ENCODE peak calls at places on chromosomes 16 and 17, in six cellular contexts. I, W, B, F, Y and K are unnamed samples.

GRCh38 chr17:81309859-81310839 is 15.0 kb upstream of the SLC38A10 start:
- DNase-seq in F (no peak), B (no peak), W (no peak), I (no peak), Y (no peak), K (no peak)

GRCh38 chr17:82957961-82958491 is 118.2 kb upstream of the ZNF750 start:
- DNase-seq in F (peak), I (peak), Y (peak), W (no peak), B (no peak), K (peak)

GRCh38 chr17:79760197-79760906 is 17.6 kb upstream of the CBX2 start:
- DNase-seq in W (no peak), F (no peak), Y (no peak), I (no peak), B (no peak), K (no peak)

GRCh38 chr16:84737192-84737591 is 37.4 kb downstream of the USP10 start:
- DNase-seq in B (no peak), W (no peak), F (no peak), I (no peak), Y (no peak), K (no peak)

GRCh38 chr17:37834168-37834567 is 89.3 kb upstream of the HNF1B start:
- DNase-seq in Y (no peak), W (no peak), F (no peak), I (no peak), B (no peak), K (no peak)

GRCh38 chr16:10213748-10214147 is 31.5 kb upstream of the GRIN2A start:
- DNase-seq in F (no peak), I (no peak), W (no peak), Y (peak), B (no peak), K (no peak)

GRCh38 chr16:87924041-87924851 is 12.1 kb downstream of the CA5A start:
- DNase-seq in B (no peak), I (no peak), Y (peak), W (no peak), F (no peak), K (no peak)

GRCh38 chr17:1583569-1583968 is 21.0 kb upstream of the PITPNA start:
- DNase-seq in B (no peak), W (no peak), I (no peak), Y (no peak), F (no peak), K (no peak)

GRCh38 chr17:58224315-58224714 is 5.3 kb upstream of the MKS1 start:
- DNase-seq in I (no peak), Y (no peak), F (no peak), W (peak), B (peak), K (no peak)

GRCh38 chr16:57485091-57485915 is 990 bp downstream of the DOK4 start:
- DNase-seq in W (no peak), Y (peak), B (peak), F (peak), I (peak), K (no peak)

GRCh38 chr16:877242-878065 is 76.9 kb upstream of the GNG13 start:
- DNase-seq in B (no peak), Y (no peak), I (no peak), F (no peak), W (no peak), K (no peak)

GRCh38 chr17:40361925-40362695 is 2.4 kb downstream of the GJD3 start:
- DNase-seq in B (no peak), W (no peak), Y (no peak), I (no peak), F (no peak), K (no peak)

GRCh38 chr17:60157487-60158040 is 7.8 kb downstream of the CA4 start:
- DNase-seq in Y (no peak), I (no peak), F (no peak), B (no peak), W (no peak), K (no peak)

GRCh38 chr16:79169239-79169638 is 431.3 kb downstream of the MAF start:
- DNase-seq in Y (no peak), I (no peak), F (peak), B (no peak), W (no peak), K (no peak)

GRCh38 chr17:75525806-75526554 is 483 bp downstream of the LLGL2 start:
- DNase-seq in W (no peak), B (no peak), I (no peak), Y (peak), F (no peak), K (no peak)

GRCh38 chr16:2205967-2206313 is 686 bp downstream of the MLST8 start:
- DNase-seq in F (peak), B (no peak), W (no peak), I (no peak), Y (peak), K (no peak)

GRCh38 chr17:67850991-67851631 is 25.8 kb downstream of the BPTF start:
- DNase-seq in Y (no peak), F (no peak), B (no peak), W (no peak), I (no peak), K (no peak)

GRCh38 chr17:38454528-38454927 is 26.3 kb downstream of the ARHGAP23 start:
- DNase-seq in I (peak), F (peak), W (peak), Y (no peak), B (peak), K (no peak)

GRCh38 chr17:64507418-64507766 is 615 bp downstream of the CEP95 start:
- DNase-seq in F (no peak), Y (no peak), B (peak), W (peak), I (no peak), K (no peak)

GRCh38 chr17:21453144-21453982 is 77.2 kb downstream of the KCNJ12 start:
- DNase-seq in Y (no peak), W (no peak), I (no peak), B (no peak), F (no peak), K (no peak)

GRCh38 chr17:70355185-70355584 is 185.9 kb downstream of the KCNJ2 start:
- DNase-seq in W (no peak), Y (no peak), B (peak), F (no peak), I (no peak), K (no peak)

GRCh38 chr16:4266372-4266771 is 6.5 kb downstream of the TFAP4 start:
- DNase-seq in W (peak), B (no peak), F (no peak), I (no peak), Y (no peak), K (no peak)

GRCh38 chr16:67229906-67230808 is 3.2 kb downstream of the TMEM208 start:
- DNase-seq in W (no peak), F (no peak), Y (no peak), B (no peak), I (no peak), K (no peak)

GRCh38 chr17:12180644-12181261 is 160.1 kb downstream of the MAP2K4 start:
- DNase-seq in W (peak), Y (no peak), F (no peak), I (no peak), B (peak), K (no peak)

GRCh38 chr17:38852771-38853291 is 690 bp downstream of the RPL23 start:
- DNase-seq in W (no peak), B (no peak), Y (no peak), F (no peak), I (no peak), K (no peak)

GRCh38 chr16:69925311-69925710 is 25.8 kb upstream of the CLEC18A start:
- DNase-seq in Y (no peak), F (no peak), W (no peak), I (no peak), B (no peak), K (no peak)

GRCh38 chr16:46947900-46948547 is 25.4 kb downstream of the DNAJA2 start:
- DNase-seq in F (no peak), I (no peak), W (peak), Y (peak), B (peak), K (no peak)

GRCh38 chr17:73379814-73380213 is 68.0 kb upstream of the CDC42EP4 start:
- DNase-seq in W (no peak), I (no peak), F (no peak), B (no peak), Y (no peak), K (no peak)

GRCh38 chr16:11497851-11498289 is 88.8 kb downstream of the LITAF start:
- DNase-seq in I (no peak), Y (no peak), W (peak), B (peak), F (no peak), K (no peak)

GRCh38 chr17:4483012-4483840 is 15.5 kb upstream of the SPNS2 start:
- DNase-seq in W (no peak), B (no peak), F (peak), I (peak), Y (no peak), K (no peak)

GRCh38 chr16:27223226-27223610 is 19.9 kb downstream of the KDM8 start:
- DNase-seq in I (no peak), B (no peak), Y (no peak), W (no peak), F (no peak), K (no peak)
- TF ChIP-seq CTCF in I (no peak), B (no peak), Y (no peak), W (peak), F (no peak), K (no peak)

GRCh38 chr16:85825326-85825725 is 25.8 kb downstream of the COX4I1 start:
- DNase-seq in F (no peak), Y (no peak), B (no peak), W (no peak), I (no peak), K (no peak)
- TF ChIP-seq CTCF in F (no peak), Y (no peak), B (no peak), W (no peak), I (no peak), K (peak)

GRCh38 chr16:80319181-80319580 is 221.6 kb upstream of the DYNLRB2 start:
- DNase-seq in I (no peak), B (no peak), F (no peak), Y (no peak), W (no peak), K (no peak)
- TF ChIP-seq CTCF in I (no peak), B (peak), F (no peak), Y (no peak), W (no peak), K (no peak)

GRCh38 chr17:7651959-7652658 is 1.4 kb downstream of the ATP1B2 start:
- DNase-seq in F (no peak), W (no peak), B (no peak), I (no peak), Y (no peak), K (no peak)

GRCh38 chr17:7654832-7655540 is 4.3 kb downstream of the ATP1B2 start:
- DNase-seq in W (peak), Y (no peak), F (no peak), B (peak), I (no peak), K (no peak)

GRCh38 chr17:7652659-7653343 is 2.1 kb downstream of the ATP1B2 start:
- DNase-seq in B (no peak), I (no peak), W (no peak), Y (no peak), F (no peak), K (no peak)

GRCh38 chr17:7655541-7655840 is 4.8 kb downstream of the ATP1B2 start:
- DNase-seq in F (no peak), B (no peak), I (no peak), Y (no peak), W (no peak), K (no peak)

DNA sequence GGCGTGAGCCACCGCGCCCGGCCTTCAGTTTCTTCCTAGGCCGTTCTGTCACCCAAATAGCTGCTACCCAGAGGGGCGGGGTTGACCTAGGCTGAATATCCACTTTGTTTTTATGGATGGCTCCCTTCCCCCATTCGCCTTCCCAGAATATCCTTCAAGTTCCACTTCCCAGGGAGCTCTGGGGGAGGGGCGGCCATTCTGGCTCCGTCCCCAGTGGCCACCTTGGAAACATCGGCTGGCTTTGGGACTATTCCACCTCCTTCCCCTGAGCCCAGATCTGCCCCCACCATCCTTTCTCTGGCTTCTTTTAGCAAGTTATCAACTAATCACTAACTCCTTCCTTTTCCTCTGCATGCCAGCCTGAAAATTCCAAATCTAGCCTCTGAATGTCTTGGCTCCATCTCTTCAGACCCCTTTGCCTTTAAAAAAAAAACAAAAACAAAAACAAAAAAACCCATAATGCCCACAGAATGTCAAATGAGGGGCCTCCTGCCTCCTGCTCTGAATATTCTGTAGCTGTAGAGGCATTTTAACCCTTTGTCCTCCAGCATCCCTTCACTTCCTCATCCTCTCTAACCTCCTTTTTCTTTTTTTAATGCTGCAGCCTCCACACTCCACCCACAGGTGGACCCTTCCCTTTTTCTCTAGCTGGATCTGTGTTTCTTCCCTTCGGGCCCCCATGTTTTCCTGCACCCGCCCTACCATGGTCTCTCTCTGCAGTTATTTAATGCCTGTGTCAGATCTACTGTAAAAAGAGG is 6.4 kb downstream of the ATP1B2 start:
- DNase-seq in I (no peak), Y (no peak), B (no peak), W (peak), F (no peak), K (no peak)
- TF ChIP-seq CTCF in I (no peak), Y (no peak), B (no peak), W (no peak), F (no peak), K (peak)

DNA sequence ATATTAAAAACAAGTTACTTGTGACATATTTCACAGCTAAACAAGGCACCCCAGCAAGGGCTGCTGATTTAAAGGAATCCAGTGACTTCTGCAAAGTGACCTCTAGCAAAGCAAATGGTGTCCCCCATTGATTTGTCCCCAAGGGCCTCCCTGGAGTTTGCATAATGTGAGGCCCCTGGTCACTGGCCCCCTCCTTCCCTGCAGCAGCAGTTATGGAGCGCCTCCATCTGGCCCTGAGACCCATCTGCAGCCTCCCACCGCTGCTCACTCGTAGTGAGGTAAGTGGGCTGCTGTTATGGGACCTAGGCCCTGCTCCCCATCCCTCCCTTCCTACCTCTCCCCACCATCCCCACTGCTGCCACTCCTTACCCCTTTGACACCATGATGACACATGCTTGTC is 19.6 kb upstream of the EEF2K start:
- DNase-seq in B (no peak), Y (no peak), I (no peak), W (no peak), F (no peak), K (no peak)
- TF ChIP-seq CTCF in B (peak), Y (no peak), I (no peak), W (peak), F (no peak), K (peak)

DNA sequence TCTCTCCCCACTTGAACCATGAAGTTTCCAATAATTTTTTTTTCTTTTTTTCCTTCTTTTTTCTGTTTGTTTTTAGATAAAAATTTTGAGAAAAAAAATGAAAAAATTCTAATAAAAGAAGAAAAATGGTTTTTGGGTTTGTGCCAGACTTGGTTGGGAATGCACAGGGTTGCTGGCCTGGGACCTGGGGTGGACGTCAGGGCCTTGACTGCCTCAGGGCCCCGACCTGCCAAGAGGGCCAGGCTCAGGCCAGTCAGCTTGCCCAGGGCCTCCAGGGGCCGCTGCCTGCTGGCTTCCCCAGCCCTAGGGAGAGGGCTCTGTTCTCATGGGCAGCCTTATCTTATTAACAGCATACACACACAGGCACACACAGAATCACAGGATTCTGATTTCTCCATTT is 6.5 kb downstream of the TBX6 start:
- DNase-seq in F (no peak), I (no peak), Y (no peak), B (no peak), W (no peak), K (no peak)
- TF ChIP-seq CTCF in F (no peak), I (no peak), Y (no peak), B (no peak), W (no peak), K (no peak)